ENCODE peak calls at places on chromosomes 11 and 22, in four cellular contexts. S, U, L and P are unnamed samples.
A peak's percentile ranks its signal among the peaks of the same experiment; 100 is the strongest.

GRCh38 chr11:59680287-59681154 is 11.7 kb upstream of the PATL1 start:
- DNase-seq in U (peak; percentile 59), S (peak; percentile 20), L (peak; percentile 73), P (peak; percentile 80)

GRCh38 chr11:47378011-47378835 is at the start of gene SPI1:
- DNase-seq in L (no peak), S (peak; percentile 41), U (no peak), P (no peak)

GRCh38 chr22:38973289-38974169 is 8.6 kb upstream of the APOBEC3B start:
- DNase-seq in L (peak; percentile 42), U (peak; percentile 25), S (no peak), P (no peak)

GRCh38 chr11:74822187-74822586 is 73.5 kb downstream of the RNF169 start:
- DNase-seq in U (no peak), S (no peak), L (no peak), P (no peak)

GRCh38 chr22:17264321-17265052 is 45.3 kb upstream of the ADA2 start:
- DNase-seq in U (no peak), L (no peak), S (no peak), P (peak; percentile 50)

GRCh38 chr11:75147191-75147874 is 3.6 kb upstream of the SLCO2B1 start:
- DNase-seq in S (no peak), U (no peak), L (no peak), P (no peak)

GRCh38 chr22:38461057-38461413 is 6.0 kb upstream of the KCNJ4 start:
- DNase-seq in S (no peak), L (no peak), U (no peak), P (no peak)

GRCh38 chr11:117823294-117823940 is 1.1 kb downstream of the FXYD2 start:
- DNase-seq in U (no peak), S (no peak), L (no peak), P (no peak)

GRCh38 chr11:43447124-43447523 is 88.4 kb downstream of the TTC17 start:
- DNase-seq in S (no peak), U (no peak), L (no peak), P (no peak)

GRCh38 chr11:104968365-104968855 is at the start of gene CASP4:
- DNase-seq in U (no peak), S (peak; percentile 32), L (peak; percentile 56), P (no peak)

GRCh38 chr11:109347304-109347703 is 74.7 kb upstream of the C11orf87 start:
- DNase-seq in U (no peak), S (no peak), L (no peak), P (no peak)

GRCh38 chr11:103609117-103610066 is 427.0 kb upstream of the DDI1 start:
- DNase-seq in U (no peak), S (no peak), L (no peak), P (peak; percentile 44)

GRCh38 chr11:75428989-75429640 is 3.9 kb downstream of the KLHL35 start:
- DNase-seq in S (no peak), U (no peak), L (no peak), P (no peak)

GRCh38 chr11:35250631-35251030 is 111.7 kb downstream of the CD44 start:
- DNase-seq in L (no peak), U (no peak), S (no peak), P (no peak)

GRCh38 chr11:1026163-1026450 is 10.4 kb downstream of the MUC6 start:
- DNase-seq in U (no peak), S (no peak), L (no peak), P (no peak)

GRCh38 chr11:19912206-19913118 is 199.8 kb downstream of the NAV2 start:
- DNase-seq in L (peak; percentile 87), S (no peak), U (no peak), P (no peak)

GRCh38 chr11:59555601-59556114 is 44.3 kb downstream of the OR4D9 start:
- DNase-seq in L (no peak), U (no peak), S (no peak), P (no peak)

GRCh38 chr11:122748968-122749687 is 89.2 kb upstream of the CRTAM start:
- DNase-seq in U (no peak), L (no peak), S (peak; percentile 56), P (no peak)

GRCh38 chr11:69048056-69048717 is 545 bp upstream of the TPCN2 start:
- DNase-seq in L (no peak), U (no peak), S (no peak), P (no peak)

GRCh38 chr11:5274340-5274739 is 4.6 kb upstream of the HBE1 start:
- DNase-seq in S (no peak), U (no peak), L (no peak), P (no peak)

GRCh38 chr11:113373306-113373705 is 14.3 kb upstream of the ANKK1 start:
- DNase-seq in S (no peak), L (no peak), U (no peak), P (no peak)

GRCh38 chr11:74232316-74232950 is 61.3 kb downstream of the PPME1 start:
- DNase-seq in L (no peak), U (no peak), S (no peak), P (no peak)

GRCh38 chr22:30705710-30706651 is 11.3 kb downstream of the OSBP2 start:
- DNase-seq in S (peak; percentile 72), U (no peak), L (peak; percentile 13), P (no peak)

GRCh38 chr22:50504245-50505211 is 3.0 kb downstream of the LMF2 start:
- DNase-seq in U (no peak), S (no peak), L (no peak), P (no peak)

DNA sequence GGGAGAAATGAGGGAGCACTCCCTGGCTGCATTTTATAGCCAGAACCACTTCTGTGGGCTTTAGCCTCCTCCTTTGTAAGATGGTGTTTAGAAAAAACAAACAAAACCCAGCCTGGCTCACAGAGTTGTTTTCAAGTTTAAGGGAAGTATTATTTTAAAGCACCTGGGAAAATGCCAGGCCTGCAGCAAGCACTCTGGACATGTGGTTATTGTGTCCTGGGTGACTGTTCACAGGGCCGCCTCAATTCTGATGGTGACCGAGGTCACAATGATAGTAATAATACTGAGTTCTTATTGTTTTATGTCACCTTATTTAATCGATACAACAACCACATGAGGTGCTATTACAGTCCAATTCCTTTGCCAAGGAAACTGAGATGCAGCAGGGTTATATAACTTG is 20.7 kb upstream of the SLC22A12 start:
- DNase-seq in U (no peak), S (no peak), L (no peak), P (no peak)
- H3K4me3 ChIP-seq in U (no peak overlapping the region), S (no peak overlapping the region), L (no peak overlapping the region), P (no peak overlapping the region)

DNA sequence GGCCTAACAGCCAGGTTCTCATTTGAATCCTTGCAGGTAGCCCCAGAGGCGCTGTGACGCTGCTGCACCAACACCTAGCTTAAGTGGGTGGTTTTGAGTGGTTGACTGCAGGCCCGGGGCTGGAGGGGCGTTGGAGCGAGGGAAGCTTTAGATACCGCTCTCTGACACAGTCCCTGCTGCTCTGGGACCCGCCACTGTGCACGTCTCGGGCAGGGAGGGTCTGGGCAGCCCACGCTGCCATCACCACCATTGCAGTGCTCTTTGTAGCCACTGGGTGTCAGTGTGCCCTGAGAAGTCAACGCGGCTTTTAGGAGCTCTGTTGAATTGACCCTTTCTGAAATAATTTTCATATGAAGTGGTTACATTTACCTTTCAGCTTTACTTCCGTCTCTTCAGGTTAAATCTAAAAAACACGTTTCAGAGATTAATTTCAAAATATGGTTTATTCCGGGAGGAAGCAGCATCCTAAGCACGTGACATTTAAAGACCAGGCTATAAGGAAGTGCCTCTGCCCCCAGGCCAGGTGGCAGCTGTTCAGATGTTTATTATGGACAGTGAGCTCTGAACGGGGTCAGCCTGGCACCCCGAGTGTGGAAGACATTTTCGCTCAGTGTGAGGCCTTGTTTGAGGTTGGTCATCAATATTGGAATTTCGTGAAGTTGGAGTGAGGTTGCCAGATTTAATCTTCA is 30.9 kb upstream of the PARVB start:
- DNase-seq in L (peak; percentile 34), U (peak; percentile 38), S (peak; percentile 5), P (peak; percentile 32)
- TF ChIP-seq SUZ12 in L (no peak), U (no peak), S (no peak), P (no peak)

GRCh38 chr11:2298131-2298794 is 3.5 kb downstream of the C11orf21 start:
- DNase-seq in U (no peak), L (no peak), S (no peak), P (no peak)

GRCh38 chr11:2297623-2298030 is 4.1 kb downstream of the C11orf21 start:
- DNase-seq in L (no peak), U (no peak), S (no peak), P (no peak)

GRCh38 chr11:2300290-2300935 is 1.3 kb downstream of the C11orf21 start:
- DNase-seq in S (no peak), L (no peak), U (no peak), P (no peak)

GRCh38 chr11:2299773-2300172 is 1.9 kb downstream of the C11orf21 start:
- DNase-seq in S (no peak), U (no peak), L (no peak), P (no peak)

GRCh38 chr11:2298795-2299747 is 2.6 kb downstream of the C11orf21 start:
- DNase-seq in U (peak; percentile 25), S (no peak), L (peak; percentile 63), P (peak; percentile 47)
- H3K9ac ChIP-seq in U (no peak overlapping the region), S (no peak overlapping the region), L (no peak overlapping the region), P (peak overlapping the region; percentile 57)

GRCh38 chr22:20211997-20212753 is 55.9 kb downstream of the RTN4R start:
- DNase-seq in S (no peak), L (no peak), U (no peak), P (no peak)
- H3K4me3 ChIP-seq in S (no peak overlapping the region), L (no peak overlapping the region), U (no peak overlapping the region), P (no peak overlapping the region)